ENCODE peak calls at places on chromosomes 12 and 14, in nine cellular contexts. S is AG04449; Z is GOT3; I is ELF-1; N is testis; Y is naive thymus-derived CD8-positive, alpha-beta T cell; B is RKO; A is dorsolateral prefrontal cortex; V is substantia nigra. M is an unnamed sample.

GRCh38 chr14:57833304-57833703 is 32.6 kb downstream of the SLC35F4 start:
- DNase-seq in A (no peak), I (peak; percentile 15), Y (no peak), Z (peak; percentile 2), B (peak; percentile 98), N (no peak), V (no peak), S (peak; percentile 72), M (no peak)

GRCh38 chr14:56666294-56666693 is 86.7 kb downstream of the TMEM260 start:
- DNase-seq in N (no peak), S (no peak), Z (no peak), B (no peak), Y (no peak), I (no peak), A (no peak), V (no peak), M (no peak)

GRCh38 chr12:120598674-120599463 is 17.7 kb upstream of the POP5 start:
- DNase-seq in S (no peak), Z (no peak), I (peak; percentile 38), B (peak; percentile 78), A (no peak), Y (no peak), N (peak; percentile 26), V (no peak), M (no peak)

GRCh38 chr12:105222726-105223357 is 13.1 kb downstream of the APPL2 start:
- DNase-seq in A (no peak), N (no peak), I (no peak), Y (no peak), V (no peak), B (no peak), S (no peak), Z (no peak), M (no peak)

GRCh38 chr14:24430143-24430681 is 458 bp downstream of the KHNYN start:
- DNase-seq in N (peak; percentile 87), B (peak; percentile 78), Y (peak; percentile 36), V (no peak), Z (peak; percentile 49), A (no peak), S (no peak), I (peak; percentile 65), M (no peak)

GRCh38 chr12:122855985-122856831 is 21.0 kb downstream of the HIP1R start:
- DNase-seq in Y (no peak), S (no peak), B (no peak), Z (no peak), A (no peak), N (no peak), V (no peak), I (no peak), M (no peak)

GRCh38 chr14:32250681-32251080 is 47.6 kb upstream of the RNU6-8 start:
- DNase-seq in V (no peak), S (no peak), Y (no peak), Z (no peak), A (no peak), I (no peak), B (no peak), N (no peak), M (no peak)

GRCh38 chr12:47222960-47223847 is 143.4 kb upstream of the AMIGO2 start:
- DNase-seq in B (no peak), A (no peak), N (peak; percentile 41), Y (no peak), V (no peak), Z (no peak), S (no peak), I (peak; percentile 80), M (no peak)

GRCh38 chr14:104845033-104845666 is 19.9 kb upstream of the CEP170B start:
- DNase-seq in S (no peak), I (no peak), B (no peak), N (no peak), A (no peak), V (no peak), Y (no peak), Z (no peak), M (no peak)

GRCh38 chr12:118103231-118103600 is 595 bp downstream of the VSIG10 start:
- DNase-seq in Z (no peak), I (no peak), N (peak; percentile 43), S (no peak), Y (no peak), A (no peak), V (no peak), B (peak; percentile 36), M (no peak)

GRCh38 chr14:69617796-69618195 is 6.4 kb downstream of the SUSD6 start:
- DNase-seq in S (no peak), Y (no peak), A (no peak), I (no peak), B (no peak), Z (no peak), N (no peak), V (no peak), M (no peak)

GRCh38 chr12:39272934-39273770 is 169.8 kb downstream of the KIF21A start:
- DNase-seq in B (peak; percentile 48), S (no peak), Y (peak; percentile 7), N (peak; percentile 39), A (no peak), Z (no peak), V (no peak), I (peak; percentile 26), M (peak; percentile 10)

GRCh38 chr14:73170686-73171085 is 34.4 kb downstream of the PSEN1 start:
- DNase-seq in Y (no peak), N (no peak), V (no peak), I (no peak), B (no peak), S (no peak), A (no peak), Z (no peak), M (no peak)

GRCh38 chr12:6469609-6470374 is 685 bp downstream of the VAMP1 start:
- DNase-seq in V (no peak), A (no peak), Y (no peak), N (no peak), Z (no peak), S (no peak), I (no peak), B (peak; percentile 15), M (no peak)

GRCh38 chr14:71967709-71968108 is 35.5 kb downstream of the RGS6 start:
- DNase-seq in A (no peak), V (no peak), Y (no peak), N (no peak), S (no peak), I (no peak), Z (no peak), B (no peak), M (no peak)

GRCh38 chr14:58717211-58717610 is 79.4 kb downstream of the DACT1 start:
- DNase-seq in Y (no peak), V (no peak), N (no peak), B (no peak), S (no peak), Z (no peak), I (no peak), A (no peak), M (no peak)

GRCh38 chr12:49621651-49622500 is 1.5 kb upstream of the PRPF40B start:
- DNase-seq in N (no peak), Z (no peak), A (no peak), B (no peak), Y (no peak), V (no peak), I (no peak), S (no peak), M (no peak)

GRCh38 chr12:643478-644292 is 19.6 kb downstream of the NINJ2 start:
- DNase-seq in N (peak; percentile 29), Y (no peak), I (peak; percentile 49), B (peak; percentile 57), Z (no peak), S (no peak), A (no peak), V (no peak), M (no peak)

GRCh38 chr12:23753627-23754358 is 195.7 kb downstream of the SOX5 start:
- DNase-seq in N (no peak), Z (no peak), I (peak; percentile 78), A (no peak), B (no peak), Y (no peak), V (no peak), S (no peak), M (no peak)

GRCh38 chr14:96062506-96062905 is 23.3 kb downstream of the C14orf132 start:
- DNase-seq in V (no peak), Y (no peak), B (no peak), Z (no peak), A (no peak), I (no peak), N (no peak), S (no peak), M (no peak)

GRCh38 chr12:67811437-67812361 is 163.2 kb downstream of the DYRK2 start:
- DNase-seq in Y (no peak), A (no peak), S (peak; percentile 46), V (no peak), I (no peak), N (no peak), Z (no peak), B (peak; percentile 87), M (no peak)

GRCh38 chr12:131097247-131098177 is 143.8 kb downstream of the ADGRD1 start:
- DNase-seq in B (no peak), A (no peak), V (no peak), S (no peak), N (peak; percentile 41), Z (no peak), Y (no peak), I (no peak), M (no peak)

GRCh38 chr14:68441532-68441931 is 351.3 kb downstream of the ZFP36L1 start:
- DNase-seq in N (no peak), S (no peak), Z (no peak), A (no peak), Y (no peak), I (no peak), B (no peak), V (no peak), M (no peak)

GRCh38 chr12:19236656-19237055 is 107.1 kb downstream of the PLEKHA5 start:
- DNase-seq in Y (no peak), S (no peak), I (no peak), Z (no peak), A (no peak), B (no peak), N (no peak), V (no peak), M (no peak)

GRCh38 chr12:119036878-119037493 is 55.6 kb downstream of the SRRM4 start:
- DNase-seq in Z (no peak), A (no peak), N (peak; percentile 57), B (no peak), V (no peak), I (peak; percentile 64), Y (no peak), S (no peak), M (no peak)